ENCODE peak calls at places on chromosomes 12 and 14, in four cellular contexts. Q is endodermal cell, Y is left ventricle myocardium inferior, T is fibroblast of lung. H is an unnamed sample.

GRCh38 chr14:92783813-92784431 is 10.2 kb upstream of the GOLGA5 start:
- DNase-seq in T (peak; percentile 82), Y (no peak), Q (no peak), H (no peak)

GRCh38 chr12:1946311-1946710 is 27.9 kb upstream of the CACNA2D4 start:
- DNase-seq in Y (no peak), Q (no peak), T (no peak), H (no peak)

GRCh38 chr12:109760031-109760929 is 46.7 kb downstream of the FAM222A start:
- DNase-seq in Q (peak; percentile 47), T (no peak), Y (peak; percentile 66), H (no peak)

GRCh38 chr12:13536219-13536910 is 339.8 kb downstream of the EMP1 start:
- DNase-seq in Y (no peak), Q (no peak), T (no peak), H (no peak)

GRCh38 chr14:73250317-73250713 is 13.0 kb downstream of the PAPLN start:
- DNase-seq in T (no peak), Y (no peak), Q (peak; percentile 36), H (no peak)

GRCh38 chr14:58077621-58078020 is 74.4 kb downstream of the ARMH4 start:
- DNase-seq in Q (no peak), T (peak; percentile 12), Y (no peak), H (no peak)

GRCh38 chr12:50187084-50187900 is 20.1 kb upstream of the CERS5 start:
- DNase-seq in Q (no peak), Y (no peak), T (peak; percentile 80), H (no peak)

GRCh38 chr12:5556033-5556614 is 124.2 kb downstream of the NTF3 start:
- DNase-seq in T (no peak), Y (no peak), Q (peak; percentile 91), H (no peak)

GRCh38 chr12:4069046-4070010 is 196.1 kb upstream of the PARP11 start:
- DNase-seq in Y (no peak), T (no peak), Q (no peak), H (no peak)

GRCh38 chr12:753401-754237 is 1.2 kb downstream of the WNK1 start:
- DNase-seq in Q (peak; percentile 85), Y (peak; percentile 50), T (peak; percentile 16), H (peak; percentile 17)

GRCh38 chr12:120892265-120892664 is 11.9 kb downstream of the SPPL3 start:
- DNase-seq in T (no peak), Y (no peak), Q (no peak), H (no peak)

GRCh38 chr14:60590907-60591510 is 58.3 kb downstream of the SIX1 start:
- DNase-seq in Q (no peak), T (no peak), Y (no peak), H (no peak)

GRCh38 chr12:27003421-27004311 is 10.5 kb downstream of the TM7SF3 start:
- DNase-seq in Y (no peak), T (no peak), Q (no peak), H (no peak)

GRCh38 chr14:24377660-24378059 is 9.7 kb downstream of the NFATC4 start:
- DNase-seq in T (no peak), Q (peak; percentile 55), Y (no peak), H (no peak)

GRCh38 chr14:75648066-75648838 is 12.4 kb downstream of the ERG28 start:
- DNase-seq in Y (peak; percentile 51), Q (no peak), T (peak; percentile 96), H (no peak)

GRCh38 chr14:32657081-32657480 is 281.6 kb upstream of the NPAS3 start:
- DNase-seq in T (peak; percentile 92), Q (peak; percentile 46), Y (no peak), H (no peak)

GRCh38 chr14:85531594-85532391 is 1.8 kb downstream of the FLRT2 start:
- DNase-seq in Y (peak; percentile 55), Q (peak; percentile 72), T (peak; percentile 86), H (no peak)

GRCh38 chr12:114858388-114859146 is 174.6 kb upstream of the TBX3 start:
- DNase-seq in Y (no peak), T (no peak), Q (peak; percentile 85), H (no peak)

GRCh38 chr14:23068792-23069412 is 11.6 kb upstream of the CDH24 start:
- DNase-seq in Q (peak; percentile 96), Y (peak; percentile 60), T (peak; percentile 95), H (peak; percentile 51)

GRCh38 chr12:107443320-107444090 is 242.1 kb upstream of the PWP1 start:
- DNase-seq in Q (no peak), Y (no peak), T (no peak), H (no peak)

GRCh38 chr12:121132601-121133481 is at the start of gene P2RX7:
- DNase-seq in Y (peak; percentile 80), Q (peak; percentile 92), T (peak; percentile 53), H (peak; percentile 9)

GRCh38 chr12:89253483-89253882 is 98.8 kb downstream of the DUSP6 start:
- DNase-seq in Y (no peak), Q (no peak), T (no peak), H (no peak)

GRCh38 chr12:97801471-97802045 is 339.0 kb downstream of the RMST start:
- DNase-seq in Q (no peak), Y (no peak), T (no peak), H (no peak)

GRCh38 chr12:62737201-62737600 is 197.7 kb downstream of the PPM1H start:
- DNase-seq in Q (no peak), T (no peak), Y (no peak), H (no peak)

GRCh38 chr12:62730649-62731377 is 204.1 kb downstream of the PPM1H start:
- DNase-seq in Q (no peak), Y (no peak), T (peak; percentile 65), H (no peak)

GRCh38 chr12:62736596-62736995 is 198.4 kb downstream of the PPM1H start:
- DNase-seq in T (no peak), Y (no peak), Q (no peak), H (no peak)

GRCh38 chr12:62731378-62731710 is 203.6 kb downstream of the PPM1H start:
- DNase-seq in Q (no peak), T (no peak), Y (no peak), H (no peak)

GRCh38 chr12:62732861-62733427 is 202.0 kb downstream of the PPM1H start:
- DNase-seq in Y (no peak), Q (no peak), T (peak; percentile 71), H (no peak)
- H3K4me3 ChIP-seq in Y (no peak overlapping the region), Q (no peak overlapping the region), T (no peak overlapping the region), H (no peak overlapping the region)

GRCh38 chr12:46382974-46383653 is 10.5 kb upstream of the SLC38A2 start:
- DNase-seq in Q (peak; percentile 98), Y (peak; percentile 97), T (peak; percentile 97), H (peak; percentile 91)
- H3K4me1 ChIP-seq in Q (peaks cover 6% of the 10 kb centered on the region), Y (peaks cover 50% of the 10 kb centered on the region), T (peaks cover 27% of the 10 kb centered on the region), H (peaks cover 7% of the 10 kb centered on the region)

DNA sequence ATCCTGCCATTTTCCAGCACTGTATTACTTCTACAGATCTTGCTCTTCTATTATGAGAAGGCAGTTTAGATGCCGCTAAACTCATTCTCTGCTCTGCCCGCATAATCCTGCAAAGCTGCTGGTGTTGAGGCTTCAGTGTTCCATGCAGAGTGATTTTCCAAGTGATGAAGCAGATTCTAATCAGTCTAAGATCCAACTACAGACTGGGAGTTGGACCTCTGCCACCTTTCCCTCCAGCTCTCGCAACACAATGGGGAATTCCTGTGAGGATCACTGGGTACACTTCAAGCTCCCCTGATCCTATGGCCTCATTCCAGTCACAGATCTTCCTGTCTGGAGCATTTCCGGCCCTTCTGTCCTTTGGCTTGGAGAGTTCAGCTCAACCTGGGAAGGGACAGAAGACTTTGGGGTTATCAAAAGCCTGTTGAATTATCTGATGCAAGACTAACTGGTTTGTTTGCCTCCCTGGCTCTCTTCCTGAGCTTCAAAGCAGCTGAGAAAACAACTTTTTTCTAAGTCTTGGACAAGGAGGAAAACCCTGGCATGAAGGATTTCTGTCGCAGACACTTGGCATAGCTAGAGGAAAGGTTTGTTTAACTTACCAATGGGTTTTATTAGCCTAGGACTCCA is 333.9 kb downstream of the ZFP36L1 start:
- DNase-seq in Y (peak; percentile 45), T (peak; percentile 79), Q (peak; percentile 71), H (no peak)
- H3K4me3 ChIP-seq in Y (no peak overlapping the region), T (no peak overlapping the region), Q (no peak overlapping the region), H (no peak overlapping the region)

GRCh38 chr14:68634346-68634745 is 158.5 kb downstream of the ZFP36L1 start:
- DNase-seq in Y (no peak), Q (peak; percentile 45), T (peak; percentile 77), H (no peak)
- H3K4me1 ChIP-seq in Y (peaks cover 68% of the 10 kb centered on the region), Q (no peaks in the 10 kb centered on the region), T (peaks cover 25% of the 10 kb centered on the region), H (no peaks in the 10 kb centered on the region)

GRCh38 chr12:57739914-57740538 is 1.5 kb upstream of the AGAP2 start:
- DNase-seq in T (no peak), Q (no peak), Y (no peak), H (no peak)

GRCh38 chr12:57738142-57738474 is 434 bp downstream of the AGAP2 start:
- DNase-seq in T (no peak), Y (no peak), Q (no peak), H (no peak)

GRCh38 chr12:57739387-57739786 is 845 bp upstream of the AGAP2 start:
- DNase-seq in Y (no peak), T (no peak), Q (no peak), H (no peak)

GRCh38 chr12:57737467-57738141 is 938 bp downstream of the AGAP2 start:
- DNase-seq in T (no peak), Q (peak; percentile 85), Y (no peak), H (no peak)

GRCh38 chr12:57738661-57739237 is at the start of gene AGAP2:
- DNase-seq in T (no peak), Y (no peak), Q (peak; percentile 89), H (no peak)
- H3K4me3 ChIP-seq in T (no peak within 1 kb of the TSS), Y (peak within 1 kb of the TSS; percentile 68), Q (no peak within 1 kb of the TSS), H (no peak within 1 kb of the TSS)

GRCh38 chr12:122399592-122400373 is 22.7 kb downstream of the CLIP1 start:
- DNase-seq in Q (peak; percentile 90), T (peak; percentile 94), Y (peak; percentile 53), H (peak; percentile 7)
- H3K4me1 ChIP-seq in Q (peaks cover 8% of the 10 kb centered on the region), T (peaks cover 10% of the 10 kb centered on the region), Y (peaks cover 43% of the 10 kb centered on the region), H (no peaks in the 10 kb centered on the region)

GRCh38 chr14:54844479-54844878 is 58.1 kb downstream of the GCH1 start:
- DNase-seq in Y (no peak), T (no peak), Q (no peak), H (no peak)
- H3K4me3 ChIP-seq in Y (no peak overlapping the region), T (no peak overlapping the region), Q (no peak overlapping the region), H (no peak overlapping the region)

H was measured in effector memory CD4-positive, alpha-beta T cell.